ENCODE peak calls at places on chromosomes 7 and 10, in eight cellular contexts. A is GM12891, E is transverse colon, C is A549, X is adrenal gland, S is heart left ventricle, N is GM12878, P is esophagus squamous epithelium. F is an unnamed sample.

GRCh38 chr10:31769564-31769963 is 159.1 kb downstream of the ARHGAP12 start:
- DNase-seq in A (no peak), N (no peak), S (no peak), X (no peak), P (no peak), C (no peak), E (no peak), F (no peak)

GRCh38 chr10:132697568-132698200 is 88.3 kb downstream of the NKX6-2 start:
- DNase-seq in A (no peak), N (no peak), E (no peak), X (no peak), C (no peak), S (no peak), P (no peak), F (no peak)

GRCh38 chr7:108456845-108457540 is 757 bp upstream of the NRCAM start:
- DNase-seq in N (no peak), X (no peak), E (no peak), P (no peak), S (no peak), C (no peak), A (no peak), F (no peak)

GRCh38 chr10:114647545-114648138 is 10.4 kb downstream of the ABLIM1 start:
- DNase-seq in X (no peak), E (no peak), A (no peak), C (no peak), S (no peak), N (no peak), P (no peak), F (no peak)

GRCh38 chr10:48442809-48443177 is 136.3 kb downstream of the MAPK8 start:
- DNase-seq in N (no peak), S (no peak), E (no peak), C (no peak), P (no peak), A (no peak), X (no peak), F (no peak)

GRCh38 chr7:45148653-45148973 is 9.0 kb upstream of the RAMP3 start:
- DNase-seq in E (no peak), X (peak; percentile 3), N (no peak), S (no peak), A (no peak), C (no peak), P (no peak), F (no peak)

GRCh38 chr7:30478349-30479228 is at the start of gene NOD1:
- DNase-seq in A (peak; percentile 74), N (no peak), P (no peak), X (peak; percentile 73), C (peak; percentile 78), E (peak; percentile 88), S (peak; percentile 87), F (peak; percentile 94)

GRCh38 chr10:110456046-110456445 is 41.7 kb upstream of the DUSP5 start:
- DNase-seq in X (no peak), A (no peak), C (peak; percentile 25), P (no peak), N (no peak), S (no peak), E (peak; percentile 32), F (no peak)

GRCh38 chr10:16195894-16196293 is 240.9 kb upstream of the PTER start:
- DNase-seq in A (no peak), X (no peak), S (no peak), C (no peak), P (no peak), E (no peak), N (no peak), F (no peak)

GRCh38 chr7:486216-486743 is 33.4 kb downstream of the PDGFA start:
- DNase-seq in A (no peak), E (no peak), S (no peak), P (no peak), X (no peak), N (no peak), C (no peak), F (no peak)

GRCh38 chr10:132444877-132445351 is 47.9 kb downstream of the PWWP2B start:
- DNase-seq in E (no peak), P (no peak), A (no peak), C (peak; percentile 58), X (no peak), N (no peak), S (no peak), F (peak; percentile 53)

GRCh38 chr7:25845341-25845923 is 306.6 kb upstream of the NFE2L3 start:
- DNase-seq in X (no peak), P (no peak), S (no peak), N (no peak), C (no peak), A (no peak), E (no peak), F (no peak)

GRCh38 chr7:72925546-72926120 is 738 bp downstream of the POM121 start:
- DNase-seq in C (no peak), E (no peak), N (no peak), X (no peak), P (no peak), A (no peak), S (no peak), F (no peak)

GRCh38 chr7:141114141-141114664 is 40.3 kb downstream of the TMEM178B start:
- DNase-seq in P (no peak), S (no peak), C (no peak), E (no peak), N (no peak), A (no peak), X (no peak), F (no peak)

GRCh38 chr7:129805086-129805719 is 147.6 kb downstream of the UBE2H start:
- DNase-seq in S (no peak), C (no peak), N (no peak), E (no peak), P (no peak), A (no peak), X (no peak), F (no peak)

GRCh38 chr7:18356195-18356645 is 139.3 kb upstream of the HDAC9 start:
- DNase-seq in X (no peak), A (no peak), E (no peak), P (no peak), S (no peak), N (no peak), C (peak; percentile 28), F (peak; percentile 19)

GRCh38 chr10:80382989-80383388 is 25.4 kb upstream of the PRXL2A start:
- DNase-seq in S (peak; percentile 27), X (peak; percentile 25), N (peak; percentile 19), C (peak; percentile 46), E (peak; percentile 44), A (peak; percentile 30), P (no peak), F (peak; percentile 26)

GRCh38 chr10:119211176-119211575 is 3.8 kb downstream of the GRK5 start:
- DNase-seq in C (no peak), E (no peak), S (no peak), X (no peak), A (no peak), P (no peak), N (no peak), F (no peak)

DNA sequence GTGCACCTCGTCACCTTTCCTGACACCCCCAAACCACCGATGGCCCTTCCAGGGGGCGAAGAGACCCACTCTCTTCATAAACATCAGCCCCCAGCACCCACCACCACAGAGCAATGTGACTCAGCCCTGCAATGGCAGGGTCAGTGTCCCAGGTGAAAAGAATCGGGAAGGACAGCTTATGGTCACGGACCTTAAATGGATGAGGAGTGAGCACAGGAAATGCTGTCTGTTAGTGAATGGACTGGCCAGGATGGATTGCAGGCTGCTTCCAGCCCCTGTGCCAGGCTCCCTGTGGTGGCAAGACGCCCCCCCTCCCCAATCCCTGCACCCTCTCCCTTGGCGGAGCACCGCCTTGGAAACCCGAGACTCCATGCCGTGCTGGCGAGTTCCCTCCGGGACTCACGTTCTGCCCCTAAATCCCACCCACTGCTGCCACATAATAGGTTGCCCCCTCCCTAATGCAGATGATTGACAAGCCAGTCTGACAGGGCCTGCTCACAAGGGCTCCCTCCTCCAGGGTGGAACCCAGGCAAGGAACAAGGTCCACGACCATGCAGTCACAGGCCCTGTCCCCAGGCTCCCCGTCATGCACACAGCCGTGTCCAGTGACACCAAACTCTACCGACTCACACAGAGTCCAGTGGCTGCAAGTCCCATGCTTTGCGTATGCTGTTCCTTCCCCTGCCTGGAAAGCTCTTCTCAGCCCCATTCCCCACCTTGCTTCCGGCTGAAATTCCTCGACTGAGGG is 7.3 kb downstream of the ASB13 start:
- DNase-seq in N (no peak), P (no peak), A (no peak), E (no peak), S (peak; percentile 7), X (no peak), C (no peak), F (no peak)
- TF ChIP-seq POLR2A in N (no peak), P (no peak), A (no peak), E (no peak), S (no peak), X (no peak), C (no peak), F (no peak)

GRCh38 chr7:6725003-6725402 is 18.3 kb upstream of the ZNF12 start:
- DNase-seq in P (no peak), S (no peak), A (peak; percentile 60), E (peak; percentile 43), N (peak; percentile 83), X (no peak), C (no peak), F (no peak)

GRCh38 chr7:6730343-6730633 is 23.5 kb upstream of the ZNF12 start:
- DNase-seq in C (no peak), N (no peak), A (no peak), P (no peak), X (peak; percentile 33), S (no peak), E (no peak), F (no peak)

GRCh38 chr7:6729492-6730342 is 23.0 kb upstream of the ZNF12 start:
- DNase-seq in E (peak; percentile 94), P (peak; percentile 55), C (peak; percentile 94), X (peak; percentile 96), N (peak; percentile 83), S (peak; percentile 94), A (peak; percentile 83), F (peak; percentile 93)
- TF ChIP-seq POLR2A in E (peak; percentile 61), P (no peak), C (peak; percentile 82), X (no peak), N (peak; percentile 94), S (peak; percentile 0), A (peak; percentile 70), F (peak; percentile 97)

GRCh38 chr10:28679941-28680752 is 2.8 kb downstream of the BAMBI start:
- DNase-seq in C (peak; percentile 42), P (no peak), N (no peak), E (no peak), S (no peak), A (no peak), X (peak; percentile 33), F (no peak)
- TF ChIP-seq POLR2A in C (no peak), P (no peak), N (no peak), E (no peak), S (no peak), A (no peak), X (no peak), F (no peak)

DNA sequence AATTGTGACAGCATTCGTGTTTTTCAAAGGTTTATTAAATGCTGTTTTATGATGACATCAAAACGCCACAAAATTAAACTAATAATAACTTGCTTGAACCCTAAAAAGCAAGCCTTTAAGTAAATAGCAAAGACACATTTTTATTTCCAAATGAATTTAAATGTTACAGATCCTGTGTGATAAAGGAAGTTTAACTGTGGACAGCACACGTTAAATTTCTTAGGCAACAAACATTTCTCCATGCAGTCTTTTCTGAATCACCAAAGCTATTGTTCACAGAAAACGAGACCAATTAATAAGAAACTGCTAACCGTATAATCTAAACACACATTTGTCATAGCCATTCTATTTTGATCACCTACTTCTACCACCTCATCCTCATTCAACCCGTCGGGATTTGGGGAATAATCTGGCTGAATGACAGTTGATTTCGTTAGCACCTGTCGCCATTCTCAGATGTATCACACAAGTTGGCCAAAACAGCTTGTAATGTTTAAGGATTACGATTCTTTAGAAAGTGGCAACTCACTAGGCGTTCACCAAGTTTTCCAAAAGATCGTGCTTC is 1.3 kb downstream of the EZH2 start:
- DNase-seq in S (no peak), X (no peak), P (no peak), E (no peak), A (no peak), N (no peak), C (no peak), F (no peak)
- TF ChIP-seq POLR2A in S (no peak), X (no peak), P (no peak), E (no peak), A (no peak), N (no peak), C (no peak), F (no peak)

F was measured in H54.